ENCODE peak calls at places on chromosomes 4 and X, in six cellular contexts. K is NB4, J is H54, Z is A549, V is IMR-90, Y is gastrocnemius medialis. R is an unnamed sample.
A peak's percentile ranks its signal among the peaks of the same experiment; 100 is the strongest.

GRCh38 chr4:1460967-1461868 is 55.0 kb upstream of the NKX1-1 start:
- DNase-seq in Y (no peak), Z (no peak), V (no peak), J (no peak), K (no peak), R (no peak)

GRCh38 chrX:109795682-109796081 is 62.6 kb upstream of the ACSL4 start:
- DNase-seq in V (no peak), Z (no peak), J (no peak), Y (no peak), K (no peak), R (no peak)

GRCh38 chrX:47936224-47936939 is 67.4 kb downstream of the ZNF182 start:
- DNase-seq in V (no peak), Y (no peak), J (no peak), Z (no peak), K (no peak), R (peak; percentile 69)

GRCh38 chr4:1842993-1843448 is 12.9 kb downstream of the LETM1 start:
- DNase-seq in Y (no peak), Z (no peak), J (peak; percentile 68), V (peak; percentile 94), K (no peak), R (no peak)

GRCh38 chrX:28851871-28852270 is 264.6 kb downstream of the IL1RAPL1 start:
- DNase-seq in J (no peak), K (no peak), Y (no peak), V (no peak), Z (no peak), R (no peak)

GRCh38 chrX:66676413-66676812 is 37.5 kb upstream of the EDA2R start:
- DNase-seq in J (no peak), K (no peak), Y (no peak), Z (no peak), V (peak; percentile 27), R (no peak)

GRCh38 chr4:4377683-4378082 is 9.2 kb upstream of the NSG1 start:
- DNase-seq in K (no peak), V (no peak), J (no peak), Z (no peak), Y (no peak), R (no peak)

GRCh38 chrX:22800360-22800759 is 199.4 kb upstream of the DDX53 start:
- DNase-seq in V (peak; percentile 89), Z (peak; percentile 39), J (peak; percentile 0), K (peak; percentile 86), Y (peak; percentile 23), R (peak; percentile 1)

GRCh38 chr4:57154926-57155325 is 44.7 kb upstream of the IGFBP7 start:
- DNase-seq in Y (no peak), V (no peak), K (no peak), Z (no peak), J (no peak), R (no peak)

GRCh38 chr4:153318696-153319320 is 25.7 kb upstream of the MND1 start:
- DNase-seq in Z (peak; percentile 30), J (no peak), V (peak; percentile 54), K (peak; percentile 57), Y (no peak), R (peak; percentile 65)

GRCh38 chrX:54213603-54214002 is 30.5 kb upstream of the FAM120C start:
- DNase-seq in Z (no peak), J (no peak), K (no peak), V (no peak), Y (no peak), R (no peak)

GRCh38 chrX:30513284-30513683 is 64.3 kb downstream of the TASL start:
- DNase-seq in Y (no peak), J (no peak), K (peak; percentile 31), V (no peak), Z (peak; percentile 16), R (peak; percentile 3)

GRCh38 chrX:38548508-38548907 is 12.8 kb upstream of the TSPAN7 start:
- DNase-seq in J (no peak), Z (no peak), Y (no peak), V (no peak), K (no peak), R (no peak)

GRCh38 chrX:37603938-37604409 is 32.5 kb downstream of the LANCL3 start:
- DNase-seq in Z (no peak), J (no peak), V (no peak), Y (no peak), K (no peak), R (no peak)

GRCh38 chr4:60313616-60314015 is 886.5 kb upstream of the ADGRL3 start:
- DNase-seq in Z (no peak), V (peak; percentile 14), Y (no peak), J (no peak), K (no peak), R (no peak)

GRCh38 chrX:12986886-12987285 is 12.0 kb downstream of the TMSB4X start:
- DNase-seq in Y (no peak), V (no peak), J (no peak), K (no peak), Z (no peak), R (no peak)

GRCh38 chr4:163991268-163991667 is 496.8 kb downstream of the TMA16 start:
- DNase-seq in V (no peak), Z (no peak), K (no peak), J (no peak), Y (no peak), R (no peak)

GRCh38 chr4:63233679-63234078 is 1175.6 kb downstream of the TECRL start:
- DNase-seq in Y (no peak), J (no peak), V (no peak), K (no peak), Z (no peak), R (no peak)

GRCh38 chr4:38857354-38858096 is 908 bp upstream of the TLR6 start:
- DNase-seq in V (peak; percentile 94), Y (peak; percentile 43), K (peak; percentile 97), Z (peak; percentile 88), J (peak; percentile 40), R (peak; percentile 52)

GRCh38 chr4:1337376-1337831 is 9.6 kb upstream of the UVSSA start:
- DNase-seq in J (peak; percentile 51), Y (no peak), V (peak; percentile 51), Z (no peak), K (no peak), R (no peak)

GRCh38 chr4:12902735-12903134 is 581.4 kb downstream of the RAB28 start:
- DNase-seq in K (no peak), V (no peak), Y (no peak), Z (no peak), J (no peak), R (no peak)

GRCh38 chrX:21662761-21663160 is 4.6 kb upstream of the KLHL34 start:
- DNase-seq in J (no peak), Z (no peak), V (no peak), K (no peak), Y (no peak), R (no peak)

GRCh38 chr4:68180858-68181531 is 51.3 kb upstream of the TMPRSS11F start:
- DNase-seq in J (no peak), V (no peak), Y (no peak), Z (peak; percentile 52), K (no peak), R (no peak)

DNA sequence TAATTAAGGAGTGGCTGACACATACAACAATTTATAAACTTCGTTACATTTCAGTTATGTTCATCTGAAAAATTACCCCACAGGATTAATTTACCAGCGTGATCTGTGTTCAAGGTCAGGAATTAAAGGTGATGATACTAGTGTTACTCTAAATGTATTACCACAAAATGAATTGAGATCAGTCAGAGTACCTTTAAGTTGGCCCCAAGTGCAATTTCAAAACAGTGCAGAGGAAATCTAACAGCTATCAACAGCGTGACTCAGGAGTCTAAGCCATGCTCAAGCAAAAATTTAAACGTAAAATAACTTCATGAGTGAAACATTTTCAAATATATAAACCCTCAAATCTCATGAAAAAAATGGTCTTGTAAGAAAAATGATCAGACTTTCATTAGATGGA is 18.7 kb downstream of the ANTXR2 start:
- DNase-seq in Z (no peak), K (no peak), J (no peak), Y (no peak), V (no peak), R (no peak)
- TF ChIP-seq POLR2A in Z (no peak), K (no peak), J (no peak), Y (no peak), V (no peak), R (no peak)

GRCh38 chr4:88452941-88453340 is 4.0 kb upstream of the HERC5 start:
- DNase-seq in Z (no peak), V (no peak), Y (no peak), J (no peak), K (no peak), R (no peak)
- TF ChIP-seq POLR2A in Z (no peak), V (no peak), Y (no peak), J (no peak), K (no peak), R (no peak)

GRCh38 chr4:26858947-26859401 is 1.7 kb upstream of the STIM2 start:
- DNase-seq in J (no peak), K (peak; percentile 15), Z (no peak), V (peak; percentile 34), Y (no peak), R (peak; percentile 83)

GRCh38 chr4:26859762-26860156 is 882 bp upstream of the STIM2 start:
- DNase-seq in V (no peak), Z (no peak), J (no peak), Y (no peak), K (no peak), R (peak; percentile 69)

GRCh38 chr4:26860922-26861433 is 337 bp downstream of the STIM2 start:
- DNase-seq in V (peak; percentile 44), Z (peak; percentile 26), J (peak; percentile 5), Y (peak; percentile 23), K (peak; percentile 85), R (peak; percentile 79)

GRCh38 chr4:26861434-26862186 is 969 bp downstream of the STIM2 start:
- DNase-seq in V (peak; percentile 65), J (peak; percentile 16), Y (peak; percentile 40), K (peak; percentile 88), Z (peak; percentile 41), R (peak; percentile 77)

DNA sequence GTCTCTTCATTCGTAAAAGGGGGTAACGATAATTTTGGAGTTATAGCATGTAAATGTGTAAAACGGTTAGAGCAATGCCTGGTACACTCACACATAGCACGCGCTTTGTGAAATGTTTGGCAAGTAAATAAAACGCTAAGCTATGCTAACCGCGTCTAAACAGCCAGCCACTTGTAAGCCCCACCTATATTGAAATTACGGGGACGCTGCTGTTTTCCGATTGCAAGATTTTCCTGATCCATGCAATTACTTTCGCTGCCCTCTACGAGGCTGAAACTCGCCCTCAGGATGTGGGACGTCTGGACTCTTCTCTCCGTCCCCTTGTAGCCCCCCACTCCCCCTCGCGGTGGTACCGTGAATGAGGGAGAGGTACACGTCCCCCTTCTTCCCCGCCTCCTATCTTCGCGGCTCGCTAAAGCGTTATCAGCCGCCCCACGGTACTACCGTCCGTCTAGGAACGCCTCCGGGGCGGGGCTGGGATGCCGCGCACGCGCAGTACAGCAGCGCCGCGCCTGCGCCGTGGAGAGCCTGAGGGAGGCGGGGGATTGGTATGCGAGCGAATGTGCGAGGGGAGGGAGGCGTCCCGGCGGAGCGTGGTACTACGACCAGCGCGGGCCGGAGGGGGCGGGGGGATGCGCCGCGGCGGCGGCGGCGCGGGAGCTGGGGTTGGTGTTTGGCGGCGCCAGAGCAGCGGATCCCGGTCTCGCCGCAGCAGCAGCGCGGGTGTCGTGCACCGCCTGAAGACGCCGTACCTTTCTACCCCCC is at the start of gene STIM2:
- DNase-seq in J (peak; percentile 66), Y (peak; percentile 95), Z (peak; percentile 94), V (peak; percentile 96), K (peak; percentile 100), R (peak; percentile 99)
- TF ChIP-seq POLR2A in J (peak; percentile 67), Y (peak; percentile 76), Z (peak; percentile 73), V (peak; percentile 35), K (peak; percentile 87), R (peak; percentile 97)

DNA sequence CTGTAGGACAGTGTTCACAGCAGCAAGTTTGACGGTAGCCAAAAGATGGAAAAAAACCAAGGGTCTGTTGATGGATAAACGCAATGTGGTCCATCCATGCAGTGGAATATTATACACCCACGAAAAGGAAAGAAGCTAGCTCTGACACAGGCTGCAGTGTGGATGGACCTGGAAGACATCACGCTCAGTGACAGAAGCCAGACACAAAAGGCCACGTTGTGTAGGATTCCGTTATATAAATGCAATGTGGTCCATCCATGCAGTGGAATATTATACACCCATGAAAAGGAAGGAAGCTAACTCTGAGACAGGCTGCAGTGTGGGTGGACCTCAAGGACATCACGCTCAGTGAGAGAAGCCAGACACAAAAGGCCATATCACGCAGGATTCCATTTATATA is 105.5 kb upstream of the SHOX start:
- DNase-seq in K (no peak), Z (no peak), Y (no peak), J (no peak), V (no peak), R (no peak)
- TF ChIP-seq POLR2A in K (no peak), Z (no peak), Y (no peak), J (no peak), V (no peak), R (no peak)

R was measured in erythroblast.